ENCODE peak calls at places on chromosomes 3 and 15, in eight cellular contexts. C, L, P, E, W, G, Q and V are unnamed samples. For H3K36me3, the result is how much of the 10 kb centered on the place peaks cover.

GRCh38 chr3:81723732-81724313 is 37.6 kb downstream of the GBE1 start:
- DNase-seq in E (no peak), Q (no peak), G (peak), W (no peak), L (no peak), C (no peak), P (no peak), V (no peak)

GRCh38 chr15:31108836-31109235 is 7.3 kb upstream of the TRPM1 start:
- DNase-seq in C (no peak), G (peak), E (no peak), L (no peak), W (no peak), Q (no peak), P (no peak), V (no peak)

GRCh38 chr3:149886957-149887356 is 73.9 kb downstream of the RNF13 start:
- DNase-seq in W (no peak), P (no peak), L (peak), C (no peak), E (no peak), G (no peak), Q (no peak), V (no peak)

GRCh38 chr15:59741274-59741906 is 52.3 kb upstream of the BNIP2 start:
- DNase-seq in E (no peak), Q (no peak), L (no peak), G (no peak), C (no peak), W (peak), P (no peak), V (no peak)

GRCh38 chr15:83887404-83887803 is 233.5 kb downstream of the ADAMTSL3 start:
- DNase-seq in C (no peak), P (no peak), W (no peak), Q (no peak), E (no peak), G (no peak), L (no peak), V (no peak)

GRCh38 chr15:62709261-62709660 is 333.3 kb upstream of the TPM1 start:
- DNase-seq in W (no peak), G (no peak), P (no peak), L (no peak), E (no peak), Q (no peak), C (no peak), V (no peak)

GRCh38 chr15:39695793-39696192 is 86.8 kb downstream of the FSIP1 start:
- DNase-seq in P (no peak), Q (no peak), L (no peak), C (no peak), G (no peak), E (no peak), W (no peak), V (no peak)

GRCh38 chr3:66303556-66303955 is 82.8 kb downstream of the SLC25A26 start:
- DNase-seq in Q (no peak), L (no peak), E (no peak), W (no peak), G (no peak), P (no peak), C (no peak), V (peak)

GRCh38 chr3:120119846-120120510 is 25.7 kb upstream of the GSK3B start:
- DNase-seq in P (no peak), C (no peak), L (no peak), E (no peak), G (peak), Q (no peak), W (no peak), V (no peak)

GRCh38 chr3:126057936-126058335 is 26.0 kb downstream of the SLC41A3 start:
- DNase-seq in P (no peak), C (no peak), E (no peak), Q (no peak), G (no peak), W (no peak), L (no peak), V (no peak)

GRCh38 chr3:126058666-126059065 is 25.3 kb downstream of the SLC41A3 start:
- DNase-seq in L (no peak), W (no peak), C (no peak), Q (no peak), E (no peak), P (no peak), G (no peak), V (no peak)

GRCh38 chr3:126057547-126057819 is 26.4 kb downstream of the SLC41A3 start:
- DNase-seq in Q (no peak), L (no peak), C (no peak), E (no peak), P (no peak), G (no peak), W (no peak), V (no peak)

GRCh38 chr3:126056123-126056522 is 27.8 kb downstream of the SLC41A3 start:
- DNase-seq in W (no peak), E (no peak), Q (no peak), C (no peak), P (no peak), L (no peak), G (no peak), V (no peak)

DNA sequence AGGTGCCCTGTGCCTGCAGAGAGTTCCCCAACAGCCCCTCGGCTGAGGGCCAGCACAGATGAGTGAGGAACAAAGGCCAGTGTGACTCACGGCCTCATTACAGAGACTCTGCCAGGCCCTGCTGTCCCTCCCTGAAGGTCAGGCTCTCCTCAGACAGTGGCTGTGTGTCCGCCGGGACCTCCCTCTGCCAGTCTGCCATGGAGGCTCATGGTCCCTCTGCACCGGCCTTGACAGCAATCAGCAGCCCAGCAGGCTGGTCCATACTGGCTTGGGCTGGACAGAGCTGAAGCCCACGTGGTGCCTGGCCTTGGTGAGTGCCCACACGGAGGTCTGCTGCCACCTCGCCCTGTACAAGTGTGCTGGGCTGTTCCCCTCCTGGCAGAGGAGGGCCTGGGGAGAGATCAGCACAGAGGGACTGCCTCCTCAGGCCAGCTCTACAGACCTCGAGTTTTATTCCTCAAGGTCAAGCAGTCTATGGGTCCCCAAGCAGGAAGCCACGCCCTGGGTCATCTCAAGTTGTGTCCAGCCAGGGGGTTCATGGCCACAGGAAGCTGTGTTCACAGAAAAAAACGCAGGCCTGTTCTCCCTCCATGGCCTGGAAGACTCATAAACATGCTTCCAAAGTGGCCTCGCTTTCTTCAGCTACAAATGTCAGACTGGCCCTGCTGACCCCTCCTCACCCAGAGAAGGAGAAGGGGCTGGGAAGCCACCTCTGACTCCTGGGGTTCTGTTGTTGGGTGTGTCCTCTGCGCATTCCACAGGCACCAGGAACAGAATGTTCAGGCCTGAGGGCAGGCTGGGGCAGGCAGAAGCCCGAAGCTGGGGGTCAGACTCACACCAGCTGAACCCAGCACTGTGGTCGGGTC is 27.0 kb downstream of the SLC41A3 start:
- DNase-seq in W (no peak), G (peak), L (no peak), C (no peak), E (no peak), Q (peak), P (peak), V (no peak)
- H3K36me3 ChIP-seq in W (under half), G (under half), L (under half), C (under half), E (under half), Q (under half), P (under half), V (under half)

DNA sequence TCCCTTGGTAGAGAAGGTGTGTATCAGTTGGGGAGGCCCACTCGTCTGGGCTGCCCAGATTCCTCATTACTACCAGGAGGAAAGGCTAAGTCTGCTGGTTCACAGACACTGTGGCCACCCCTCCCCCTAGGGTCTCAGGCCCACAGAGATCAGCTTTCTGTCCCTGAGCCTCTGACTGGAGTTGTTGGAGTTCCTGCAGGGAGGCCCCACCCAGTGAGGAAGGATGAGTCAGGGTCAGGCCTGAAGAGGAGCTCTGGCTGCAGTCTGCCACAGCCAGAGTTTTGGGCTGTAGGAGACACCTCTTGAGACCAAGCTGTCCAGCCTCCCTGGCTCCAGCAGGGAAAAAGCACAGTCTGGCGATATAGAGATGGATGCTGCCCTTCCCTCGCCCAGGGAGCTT is 721.0 kb upstream of the SEMA6D start:
- DNase-seq in E (no peak), G (no peak), L (no peak), C (no peak), Q (no peak), P (no peak), W (no peak), V (no peak)
- H3K36me3 ChIP-seq in E (under half), G (under half), L (under half), C (under half), Q (under half), P (under half), W (under half), V (under half)

GRCh38 chr3:25751691-25752090 is 31.6 kb downstream of the NGLY1 start:
- DNase-seq in G (no peak), W (no peak), P (no peak), C (no peak), Q (no peak), E (no peak), L (no peak), V (no peak)
- H3K36me3 ChIP-seq in G (under half), W (under half), P (under half), C (under half), Q (under half), E (under half), L (under half), V (under half)

GRCh38 chr3:196931828-196932587 is 10.3 kb downstream of the NCBP2 start:
- DNase-seq in L (no peak), Q (no peak), E (no peak), G (no peak), W (no peak), P (no peak), C (no peak), V (no peak)

GRCh38 chr3:196932600-196932999 is 9.7 kb downstream of the NCBP2 start:
- DNase-seq in L (no peak), P (no peak), Q (no peak), G (no peak), W (no peak), C (no peak), E (no peak), V (no peak)

GRCh38 chr3:196927571-196928453 is 14.5 kb downstream of the NCBP2 start:
- DNase-seq in E (no peak), C (no peak), G (no peak), P (no peak), L (no peak), W (no peak), Q (no peak), V (no peak)

GRCh38 chr3:196936288-196936687 is 6.0 kb downstream of the NCBP2 start:
- DNase-seq in E (no peak), Q (no peak), G (no peak), P (no peak), L (no peak), W (no peak), C (no peak), V (no peak)

GRCh38 chr3:196931157-196931556 is 11.2 kb downstream of the NCBP2 start:
- DNase-seq in Q (no peak), P (no peak), W (no peak), C (no peak), E (no peak), G (no peak), L (no peak), V (no peak)
- H3K36me3 ChIP-seq in Q (under half), P (under half), W (under half), C (under half), E (under half), G (under half), L (under half), V (half or more)

GRCh38 chr3:49104052-49104426 is 518 bp downstream of the QARS1 start:
- DNase-seq in C (no peak), E (no peak), G (no peak), Q (no peak), L (no peak), W (no peak), P (no peak), V (no peak)
- H3K36me3 ChIP-seq in C (under half), E (under half), G (under half), Q (under half), L (under half), W (under half), P (half or more), V (under half)

GRCh38 chr3:123693584-123693983 is 108.7 kb upstream of the HACD2 start:
- DNase-seq in E (no peak), Q (no peak), C (no peak), L (no peak), W (no peak), G (no peak), P (no peak), V (no peak)

GRCh38 chr3:123692671-123693070 is 107.8 kb upstream of the HACD2 start:
- DNase-seq in P (no peak), E (no peak), L (no peak), G (no peak), C (no peak), W (no peak), Q (no peak), V (no peak)

GRCh38 chr3:123695152-123695551 is 110.3 kb upstream of the HACD2 start:
- DNase-seq in W (no peak), G (no peak), P (no peak), C (no peak), E (no peak), L (no peak), Q (no peak), V (no peak)

GRCh38 chr3:123694377-123695147 is 109.7 kb upstream of the HACD2 start:
- DNase-seq in L (no peak), E (no peak), C (no peak), G (peak), W (no peak), P (peak), Q (no peak), V (no peak)

GRCh38 chr3:123692041-123692440 is 107.2 kb upstream of the HACD2 start:
- DNase-seq in Q (no peak), G (peak), E (no peak), C (no peak), P (no peak), L (no peak), W (no peak), V (no peak)
- H3K36me3 ChIP-seq in Q (under half), G (half or more), E (under half), C (under half), P (under half), L (under half), W (under half), V (under half)

GRCh38 chr3:48406443-48407431 is 23.1 kb downstream of the PLXNB1 start:
- DNase-seq in W (no peak), L (no peak), P (peak), Q (no peak), E (peak), C (peak), G (no peak), V (no peak)

GRCh38 chr3:48409291-48410201 is 20.3 kb downstream of the PLXNB1 start:
- DNase-seq in C (peak), L (peak), W (no peak), E (peak), G (no peak), P (no peak), Q (peak), V (no peak)

GRCh38 chr3:48408823-48409281 is 21.0 kb downstream of the PLXNB1 start:
- DNase-seq in E (no peak), C (peak), Q (peak), P (no peak), W (no peak), L (peak), G (no peak), V (no peak)

GRCh38 chr3:48405971-48406370 is 23.9 kb downstream of the PLXNB1 start:
- DNase-seq in L (no peak), P (no peak), E (peak), W (no peak), G (no peak), C (no peak), Q (no peak), V (no peak)

GRCh38 chr3:48407542-48408099 is 22.3 kb downstream of the PLXNB1 start:
- DNase-seq in G (no peak), L (no peak), P (peak), W (no peak), E (no peak), C (peak), Q (peak), V (no peak)
- H3K36me3 ChIP-seq in G (half or more), L (under half), P (under half), W (under half), E (under half), C (half or more), Q (under half), V (under half)

GRCh38 chr3:30586091-30586805 is 20.2 kb upstream of the TGFBR2 start:
- DNase-seq in E (no peak), W (no peak), G (no peak), Q (no peak), P (no peak), L (no peak), C (no peak), V (no peak)
- H3K36me3 ChIP-seq in E (under half), W (under half), G (under half), Q (under half), P (under half), L (under half), C (under half), V (under half)

DNA sequence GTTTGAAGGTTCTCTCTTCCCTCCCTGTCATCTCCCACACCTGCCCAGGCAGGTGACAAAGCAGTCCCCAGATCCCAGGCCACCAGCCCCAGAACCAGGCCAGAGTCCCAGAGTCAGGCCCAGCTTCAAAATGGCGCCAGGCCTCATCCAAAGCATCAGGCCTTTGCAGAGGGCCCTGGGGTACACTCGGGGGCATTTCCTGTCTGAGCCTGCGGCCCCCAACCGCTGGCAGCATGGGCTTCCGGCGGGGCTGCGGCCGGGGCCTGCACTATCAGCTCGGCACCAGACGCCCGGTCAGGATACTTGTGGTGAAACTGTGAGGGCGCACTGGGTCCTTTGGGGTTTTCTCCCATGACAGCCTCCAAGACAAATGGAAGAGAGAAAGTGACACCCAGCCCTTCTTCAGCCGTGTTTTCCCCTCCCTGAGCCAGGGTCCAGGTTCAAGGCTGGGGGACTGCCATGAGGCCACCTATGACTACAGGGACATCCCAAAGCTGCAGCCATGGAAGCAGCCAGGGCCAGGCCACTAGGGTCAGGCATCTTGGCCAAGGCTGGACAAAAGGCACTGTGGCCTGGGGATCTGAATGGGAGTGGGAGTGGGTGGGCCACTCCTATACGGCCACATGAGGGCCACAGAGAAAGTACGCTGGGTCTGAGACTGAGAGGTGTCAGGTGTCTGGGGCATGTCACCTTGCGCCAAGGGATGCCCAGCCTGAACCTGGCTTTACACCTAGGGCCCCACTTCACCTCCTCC is 33.9 kb downstream of the RPN1 start:
- DNase-seq in W (no peak), C (peak), L (no peak), G (no peak), P (no peak), E (no peak), Q (no peak), V (no peak)
- H3K36me3 ChIP-seq in W (under half), C (under half), L (under half), G (under half), P (under half), E (under half), Q (under half), V (under half)

DNA sequence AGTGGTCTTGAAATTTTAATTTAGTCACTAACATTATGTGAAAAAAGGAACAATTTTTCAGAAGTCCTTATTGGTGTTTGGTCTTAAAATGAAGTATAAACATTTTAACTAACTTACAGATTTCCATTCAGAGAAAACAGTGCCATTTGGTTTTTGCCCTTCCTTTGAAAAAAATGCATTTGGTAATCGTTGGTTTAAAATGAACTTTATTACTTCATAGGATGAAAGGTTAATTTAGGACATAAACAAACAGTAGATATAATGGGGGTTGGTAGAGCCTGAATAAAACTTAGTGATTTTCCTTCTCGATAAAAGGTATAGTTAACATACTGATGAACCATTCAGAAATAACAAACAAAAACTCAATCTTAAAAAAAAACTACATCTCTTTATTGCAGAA is 39.7 kb downstream of the TFG start:
- DNase-seq in P (no peak), G (no peak), C (no peak), L (no peak), W (no peak), Q (no peak), E (no peak), V (no peak)
- H3K36me3 ChIP-seq in P (under half), G (under half), C (under half), L (under half), W (under half), Q (under half), E (under half), V (under half)